ENCODE peak calls at places on chromosomes 12 and 14, in nine cellular contexts. One of them, this sample, is unnamed.

GRCh38 chr14:68884031-68885030 is 91.5 kb upstream of the ZFP36L1 start:
- ATAC-seq in gastrocnemius medialis: peak
- ATAC-seq in right lobe of liver: peak
- ATAC-seq in upper lobe of left lung: peak
- ATAC-seq in body of pancreas: no peak
- ATAC-seq in Panc1: no peak
- ATAC-seq in mucosa of descending colon: peak
- ATAC-seq in left lung: peak
- ATAC-seq in RWPE2: peak
- ATAC-seq in this sample: peak

GRCh38 chr12:64608901-64609542 is 1.3 kb upstream of the RASSF3 start:
- ATAC-seq in gastrocnemius medialis: peak
- ATAC-seq in right lobe of liver: peak
- ATAC-seq in upper lobe of left lung: peak
- ATAC-seq in body of pancreas: no peak
- ATAC-seq in Panc1: peak
- ATAC-seq in mucosa of descending colon: peak
- ATAC-seq in left lung: peak
- ATAC-seq in RWPE2: peak
- ATAC-seq in this sample: no peak

GRCh38 chr14:31391473-31391872 is 28.9 kb downstream of the HEATR5A start:
- ATAC-seq in gastrocnemius medialis: no peak
- ATAC-seq in right lobe of liver: no peak
- ATAC-seq in upper lobe of left lung: no peak
- ATAC-seq in body of pancreas: no peak
- ATAC-seq in Panc1: no peak
- ATAC-seq in mucosa of descending colon: peak
- ATAC-seq in left lung: no peak
- ATAC-seq in RWPE2: no peak
- ATAC-seq in this sample: no peak

GRCh38 chr14:61524211-61524806 is 171.0 kb upstream of the HIF1A start:
- ATAC-seq in gastrocnemius medialis: no peak
- ATAC-seq in right lobe of liver: peak
- ATAC-seq in upper lobe of left lung: peak
- ATAC-seq in body of pancreas: peak
- ATAC-seq in Panc1: no peak
- ATAC-seq in mucosa of descending colon: peak
- ATAC-seq in left lung: peak
- ATAC-seq in RWPE2: peak
- ATAC-seq in this sample: peak

GRCh38 chr14:52267501-52268190 is at the start of gene PTGDR:
- ATAC-seq in gastrocnemius medialis: no peak
- ATAC-seq in right lobe of liver: peak
- ATAC-seq in upper lobe of left lung: peak
- ATAC-seq in body of pancreas: peak
- ATAC-seq in Panc1: peak
- ATAC-seq in mucosa of descending colon: peak
- ATAC-seq in left lung: peak
- ATAC-seq in RWPE2: peak
- ATAC-seq in this sample: peak

GRCh38 chr14:89201645-89202044 is 215.4 kb downstream of the FOXN3 start:
- ATAC-seq in gastrocnemius medialis: no peak
- ATAC-seq in right lobe of liver: no peak
- ATAC-seq in upper lobe of left lung: no peak
- ATAC-seq in body of pancreas: no peak
- ATAC-seq in Panc1: no peak
- ATAC-seq in mucosa of descending colon: no peak
- ATAC-seq in left lung: no peak
- ATAC-seq in RWPE2: no peak
- ATAC-seq in this sample: no peak

GRCh38 chr12:94282675-94283074 is 134.3 kb downstream of the PLXNC1 start:
- ATAC-seq in gastrocnemius medialis: no peak
- ATAC-seq in right lobe of liver: peak
- ATAC-seq in upper lobe of left lung: peak
- ATAC-seq in body of pancreas: no peak
- ATAC-seq in Panc1: no peak
- ATAC-seq in mucosa of descending colon: peak
- ATAC-seq in left lung: peak
- ATAC-seq in RWPE2: no peak
- ATAC-seq in this sample: no peak

GRCh38 chr14:51981218-51981854 is 8.0 kb upstream of the RTRAF start:
- ATAC-seq in gastrocnemius medialis: no peak
- ATAC-seq in right lobe of liver: no peak
- ATAC-seq in upper lobe of left lung: no peak
- ATAC-seq in body of pancreas: no peak
- ATAC-seq in Panc1: no peak
- ATAC-seq in mucosa of descending colon: no peak
- ATAC-seq in left lung: no peak
- ATAC-seq in RWPE2: no peak
- ATAC-seq in this sample: no peak

GRCh38 chr12:125098676-125099406 is 33.6 kb downstream of the AACS start:
- ATAC-seq in gastrocnemius medialis: no peak
- ATAC-seq in right lobe of liver: no peak
- ATAC-seq in upper lobe of left lung: no peak
- ATAC-seq in body of pancreas: no peak
- ATAC-seq in Panc1: no peak
- ATAC-seq in mucosa of descending colon: no peak
- ATAC-seq in left lung: no peak
- ATAC-seq in RWPE2: no peak
- ATAC-seq in this sample: no peak

GRCh38 chr14:61063461-61063860 is 82.4 kb downstream of the SLC38A6 start:
- ATAC-seq in gastrocnemius medialis: no peak
- ATAC-seq in right lobe of liver: no peak
- ATAC-seq in upper lobe of left lung: no peak
- ATAC-seq in body of pancreas: no peak
- ATAC-seq in Panc1: no peak
- ATAC-seq in mucosa of descending colon: no peak
- ATAC-seq in left lung: no peak
- ATAC-seq in RWPE2: no peak
- ATAC-seq in this sample: no peak

GRCh38 chr12:101594700-101595099 is at the start of gene MYBPC1:
- ATAC-seq in gastrocnemius medialis: peak
- ATAC-seq in right lobe of liver: no peak
- ATAC-seq in upper lobe of left lung: no peak
- ATAC-seq in body of pancreas: no peak
- ATAC-seq in Panc1: no peak
- ATAC-seq in mucosa of descending colon: no peak
- ATAC-seq in left lung: no peak
- ATAC-seq in RWPE2: no peak
- ATAC-seq in this sample: no peak

GRCh38 chr14:70622111-70622712 is 19.5 kb upstream of the TTC9 start:
- ATAC-seq in gastrocnemius medialis: no peak
- ATAC-seq in right lobe of liver: peak
- ATAC-seq in upper lobe of left lung: peak
- ATAC-seq in body of pancreas: peak
- ATAC-seq in Panc1: peak
- ATAC-seq in mucosa of descending colon: peak
- ATAC-seq in left lung: peak
- ATAC-seq in RWPE2: peak
- ATAC-seq in this sample: no peak

GRCh38 chr14:63367742-63368364 is 49.1 kb upstream of the GPHB5 start:
- ATAC-seq in gastrocnemius medialis: no peak
- ATAC-seq in right lobe of liver: no peak
- ATAC-seq in upper lobe of left lung: no peak
- ATAC-seq in body of pancreas: no peak
- ATAC-seq in Panc1: no peak
- ATAC-seq in mucosa of descending colon: no peak
- ATAC-seq in left lung: no peak
- ATAC-seq in RWPE2: no peak
- ATAC-seq in this sample: no peak
- TF ChIP-seq CTCF in gastrocnemius medialis: no peak
- TF ChIP-seq CTCF in right lobe of liver: no peak
- TF ChIP-seq CTCF in upper lobe of left lung: no peak
- TF ChIP-seq CTCF in body of pancreas: no peak
- TF ChIP-seq CTCF in Panc1: no peak
- TF ChIP-seq CTCF in mucosa of descending colon: no peak
- TF ChIP-seq CTCF in left lung: no peak
- TF ChIP-seq CTCF in RWPE2: no peak
- TF ChIP-seq CTCF in this sample: no peak

GRCh38 chr14:21510735-21511657 is at the start of gene METTL3:
- ATAC-seq in gastrocnemius medialis: peak
- ATAC-seq in right lobe of liver: peak
- ATAC-seq in upper lobe of left lung: peak
- ATAC-seq in body of pancreas: peak
- ATAC-seq in Panc1: peak
- ATAC-seq in mucosa of descending colon: peak
- ATAC-seq in left lung: peak
- ATAC-seq in RWPE2: peak
- ATAC-seq in this sample: peak

GRCh38 chr14:21506557-21506956 is 4.6 kb downstream of the METTL3 start:
- ATAC-seq in gastrocnemius medialis: no peak
- ATAC-seq in right lobe of liver: no peak
- ATAC-seq in upper lobe of left lung: no peak
- ATAC-seq in body of pancreas: no peak
- ATAC-seq in Panc1: no peak
- ATAC-seq in mucosa of descending colon: no peak
- ATAC-seq in left lung: no peak
- ATAC-seq in RWPE2: no peak
- ATAC-seq in this sample: no peak

GRCh38 chr14:21505009-21505553 is 6.1 kb downstream of the METTL3 start:
- ATAC-seq in gastrocnemius medialis: no peak
- ATAC-seq in right lobe of liver: no peak
- ATAC-seq in upper lobe of left lung: no peak
- ATAC-seq in body of pancreas: no peak
- ATAC-seq in Panc1: no peak
- ATAC-seq in mucosa of descending colon: no peak
- ATAC-seq in left lung: no peak
- ATAC-seq in RWPE2: no peak
- ATAC-seq in this sample: no peak

GRCh38 chr14:21514341-21514740 is 3.2 kb upstream of the METTL3 start:
- ATAC-seq in gastrocnemius medialis: no peak
- ATAC-seq in right lobe of liver: no peak
- ATAC-seq in upper lobe of left lung: no peak
- ATAC-seq in body of pancreas: no peak
- ATAC-seq in Panc1: no peak
- ATAC-seq in mucosa of descending colon: no peak
- ATAC-seq in left lung: no peak
- ATAC-seq in RWPE2: no peak
- ATAC-seq in this sample: no peak

DNA sequence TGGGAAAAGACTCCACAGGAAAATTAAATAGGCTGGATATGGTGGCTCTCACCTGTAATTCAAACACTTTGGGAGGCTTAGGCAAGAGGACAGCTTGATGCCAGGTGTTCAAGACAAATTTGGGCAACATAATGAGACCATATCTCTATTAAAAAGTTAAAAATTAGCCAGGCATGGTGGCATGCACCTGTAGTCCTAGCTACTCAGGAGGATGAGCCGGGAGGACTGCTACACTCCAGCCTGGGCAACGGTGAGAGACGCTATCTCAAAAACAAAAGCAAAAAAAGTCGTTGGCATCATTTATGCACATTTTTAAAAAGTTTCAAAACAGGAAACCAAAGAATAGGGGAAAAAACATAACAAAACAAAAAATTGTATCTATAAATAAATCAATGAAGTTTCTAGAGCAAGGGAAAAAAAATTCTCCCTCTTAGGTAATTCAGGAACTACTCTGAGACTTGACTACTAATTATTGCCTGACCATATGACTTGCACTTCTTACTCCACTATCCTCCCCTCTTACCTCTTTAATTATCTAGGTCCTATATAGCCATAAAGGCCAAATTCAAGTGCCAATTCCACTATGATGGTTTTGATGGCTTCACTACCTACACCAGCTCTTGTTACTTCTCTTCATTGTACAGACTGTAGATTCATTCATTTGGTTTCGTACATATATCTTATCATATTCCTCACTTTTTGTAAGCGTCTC is 1.6 kb downstream of the METTL3 start:
- ATAC-seq in gastrocnemius medialis: no peak
- ATAC-seq in right lobe of liver: no peak
- ATAC-seq in upper lobe of left lung: no peak
- ATAC-seq in body of pancreas: no peak
- ATAC-seq in Panc1: no peak
- ATAC-seq in mucosa of descending colon: no peak
- ATAC-seq in left lung: no peak
- ATAC-seq in RWPE2: no peak
- ATAC-seq in this sample: no peak
- H3K4me3 ChIP-seq in gastrocnemius medialis: peak
- H3K4me3 ChIP-seq in right lobe of liver: no peak
- H3K4me3 ChIP-seq in upper lobe of left lung: peak
- H3K4me3 ChIP-seq in body of pancreas: no peak
- H3K4me3 ChIP-seq in Panc1: peak
- H3K4me3 ChIP-seq in mucosa of descending colon: no peak
- H3K4me3 ChIP-seq in left lung: peak
- H3K4me3 ChIP-seq in RWPE2: peak
- H3K4me3 ChIP-seq in this sample: no peak

GRCh38 chr12:51533799-51534198 is 57.2 kb upstream of the SCN8A start:
- ATAC-seq in gastrocnemius medialis: no peak
- ATAC-seq in right lobe of liver: no peak
- ATAC-seq in upper lobe of left lung: no peak
- ATAC-seq in body of pancreas: no peak
- ATAC-seq in Panc1: no peak
- ATAC-seq in mucosa of descending colon: no peak
- ATAC-seq in left lung: no peak
- ATAC-seq in RWPE2: no peak
- ATAC-seq in this sample: no peak
- TF ChIP-seq CTCF in gastrocnemius medialis: no peak
- TF ChIP-seq CTCF in right lobe of liver: peak
- TF ChIP-seq CTCF in upper lobe of left lung: no peak
- TF ChIP-seq CTCF in body of pancreas: no peak
- TF ChIP-seq CTCF in Panc1: no peak
- TF ChIP-seq CTCF in mucosa of descending colon: no peak
- TF ChIP-seq CTCF in left lung: no peak
- TF ChIP-seq CTCF in RWPE2: no peak
- TF ChIP-seq CTCF in this sample: no peak

DNA sequence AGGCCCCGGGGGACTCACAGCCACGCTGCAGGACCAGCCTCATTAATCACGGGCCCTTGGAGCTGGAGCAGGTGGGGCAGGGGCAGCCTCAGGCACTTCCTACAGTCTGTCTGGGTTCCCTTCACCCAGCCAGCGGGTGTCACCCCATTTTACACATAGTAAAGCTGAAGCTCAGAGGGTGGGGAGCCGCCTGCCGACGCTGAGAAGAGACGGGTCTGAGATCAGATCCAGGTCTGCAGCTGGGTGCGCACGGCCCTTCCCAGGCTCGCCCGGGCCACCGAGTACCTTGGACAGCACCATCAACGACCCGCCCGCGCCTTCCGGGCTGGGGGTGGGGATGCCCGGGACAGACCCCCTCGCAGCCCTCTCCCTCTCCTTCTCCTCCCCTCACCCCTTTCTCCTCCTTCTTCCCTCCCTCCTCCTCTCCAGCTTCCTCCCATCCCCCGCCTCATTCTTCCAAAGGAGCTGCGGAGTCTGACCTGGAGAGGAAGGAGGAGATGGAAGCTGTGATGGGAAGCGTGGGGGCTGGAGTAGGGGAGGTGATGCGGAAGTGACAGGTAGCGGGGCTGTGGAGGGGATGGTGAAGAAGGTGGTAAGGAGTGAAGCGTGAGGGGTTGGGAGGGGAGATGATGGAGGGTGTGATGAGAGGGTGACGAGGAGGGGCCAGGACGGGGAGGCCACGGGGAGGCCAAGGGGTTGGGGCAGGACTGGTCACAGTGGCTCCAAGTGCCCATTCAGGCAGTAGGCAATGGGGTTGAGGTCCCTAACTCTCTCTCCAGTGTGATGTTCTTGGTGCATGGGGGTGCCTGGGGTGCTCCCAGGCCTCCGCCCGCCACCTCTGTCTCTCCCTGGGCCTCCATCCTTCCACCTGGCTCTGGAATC is 8.8 kb downstream of the DTX1 start:
- ATAC-seq in gastrocnemius medialis: no peak
- ATAC-seq in right lobe of liver: no peak
- ATAC-seq in upper lobe of left lung: peak
- ATAC-seq in body of pancreas: no peak
- ATAC-seq in Panc1: no peak
- ATAC-seq in mucosa of descending colon: no peak
- ATAC-seq in left lung: peak
- ATAC-seq in RWPE2: peak
- ATAC-seq in this sample: peak
- H3K4me3 ChIP-seq in gastrocnemius medialis: no peak
- H3K4me3 ChIP-seq in right lobe of liver: no peak
- H3K4me3 ChIP-seq in upper lobe of left lung: no peak
- H3K4me3 ChIP-seq in body of pancreas: no peak
- H3K4me3 ChIP-seq in Panc1: no peak
- H3K4me3 ChIP-seq in mucosa of descending colon: no peak
- H3K4me3 ChIP-seq in left lung: no peak
- H3K4me3 ChIP-seq in RWPE2: no peak
- H3K4me3 ChIP-seq in this sample: no peak